ENCODE peak calls at places on chromosomes 5 and 9, in seven cellular contexts. V is activated CD8-positive, alpha-beta T cell treated with anti-CD3 and anti-CD28 coated beads for 36 hours; O is A549; R is lung; H is coronary artery; A is AG10803; B is left ventricle myocardium inferior. U is an unnamed sample.

GRCh38 chr5:17127743-17128231 is 89.6 kb upstream of the BASP1 start:
- DNase-seq in V (no peak), B (no peak), A (peak; percentile 80), R (no peak), O (peak; percentile 82), H (no peak), U (no peak)

GRCh38 chr9:23669776-23670175 is 156.3 kb downstream of the ELAVL2 start:
- DNase-seq in O (no peak), R (no peak), H (no peak), B (no peak), A (no peak), V (no peak), U (no peak)

GRCh38 chr5:42691413-42691861 is 65.2 kb upstream of the CCDC152 start:
- DNase-seq in O (no peak), V (no peak), A (peak; percentile 3), R (no peak), B (peak; percentile 45), H (no peak), U (no peak)

GRCh38 chr9:121871431-121872025 is 220.1 kb downstream of the DAB2IP start:
- DNase-seq in V (no peak), R (no peak), B (no peak), A (peak; percentile 35), H (peak; percentile 70), O (no peak), U (no peak)

GRCh38 chr5:177094224-177095087 is 7.7 kb downstream of the FGFR4 start:
- DNase-seq in B (peak; percentile 90), V (no peak), H (peak; percentile 76), O (peak; percentile 43), R (peak; percentile 75), A (peak; percentile 71), U (no peak)

GRCh38 chr9:1018121-1018520 is 32.0 kb upstream of the DMRT2 start:
- DNase-seq in R (no peak), B (no peak), A (peak; percentile 25), V (peak; percentile 26), H (no peak), O (peak; percentile 40), U (no peak)

GRCh38 chr9:6247266-6247665 is 31.7 kb downstream of the IL33 start:
- DNase-seq in H (no peak), V (no peak), R (no peak), A (no peak), O (no peak), B (no peak), U (no peak)

GRCh38 chr5:89826938-89827337 is 582.6 kb downstream of the CETN3 start:
- DNase-seq in B (no peak), R (no peak), H (no peak), V (no peak), A (no peak), O (no peak), U (no peak)

GRCh38 chr9:114156658-114157421 is 1.5 kb downstream of the COL27A1 start:
- DNase-seq in H (no peak), V (peak; percentile 47), R (peak; percentile 43), O (peak; percentile 53), A (peak; percentile 88), B (peak; percentile 62), U (peak; percentile 89)

GRCh38 chr5:10656176-10656830 is 92.4 kb downstream of the ANKRD33B start:
- DNase-seq in R (no peak), O (no peak), H (no peak), V (no peak), B (no peak), A (peak; percentile 22), U (no peak)

GRCh38 chr9:82757921-82758320 is 305.0 kb downstream of the RASEF start:
- DNase-seq in A (no peak), R (no peak), O (no peak), H (no peak), B (no peak), V (no peak), U (no peak)

GRCh38 chr9:82764270-82764669 is 298.7 kb downstream of the RASEF start:
- DNase-seq in A (no peak), R (no peak), H (no peak), B (no peak), O (no peak), V (no peak), U (no peak)

GRCh38 chr9:82761911-82762310 is 301.0 kb downstream of the RASEF start:
- DNase-seq in H (no peak), R (no peak), V (no peak), A (no peak), B (no peak), O (no peak), U (no peak)

GRCh38 chr9:82763631-82764030 is 299.3 kb downstream of the RASEF start:
- DNase-seq in A (no peak), B (no peak), R (no peak), V (no peak), H (no peak), O (peak; percentile 9), U (no peak)
- TF ChIP-seq CTCF in A (no peak), B (no peak), R (no peak), V (no peak), H (no peak), O (no peak), U (no peak)

GRCh38 chr9:19371942-19372341 is 8.1 kb downstream of the RPS6 start:
- DNase-seq in R (no peak), H (no peak), B (no peak), A (no peak), V (peak; percentile 12), O (peak; percentile 48), U (no peak)
- TF ChIP-seq CTCF in R (no peak), H (no peak), B (no peak), A (peak; percentile 10), V (no peak), O (no peak), U (peak; percentile 43)

GRCh38 chr5:80125962-80126480 is 90.9 kb downstream of the THBS4 start:
- DNase-seq in A (peak; percentile 52), R (no peak), O (no peak), B (no peak), H (no peak), V (peak; percentile 37), U (no peak)
- TF ChIP-seq CTCF in A (peak; percentile 21), R (no peak), O (no peak), B (no peak), H (no peak), V (peak; percentile 36), U (peak; percentile 31)

DNA sequence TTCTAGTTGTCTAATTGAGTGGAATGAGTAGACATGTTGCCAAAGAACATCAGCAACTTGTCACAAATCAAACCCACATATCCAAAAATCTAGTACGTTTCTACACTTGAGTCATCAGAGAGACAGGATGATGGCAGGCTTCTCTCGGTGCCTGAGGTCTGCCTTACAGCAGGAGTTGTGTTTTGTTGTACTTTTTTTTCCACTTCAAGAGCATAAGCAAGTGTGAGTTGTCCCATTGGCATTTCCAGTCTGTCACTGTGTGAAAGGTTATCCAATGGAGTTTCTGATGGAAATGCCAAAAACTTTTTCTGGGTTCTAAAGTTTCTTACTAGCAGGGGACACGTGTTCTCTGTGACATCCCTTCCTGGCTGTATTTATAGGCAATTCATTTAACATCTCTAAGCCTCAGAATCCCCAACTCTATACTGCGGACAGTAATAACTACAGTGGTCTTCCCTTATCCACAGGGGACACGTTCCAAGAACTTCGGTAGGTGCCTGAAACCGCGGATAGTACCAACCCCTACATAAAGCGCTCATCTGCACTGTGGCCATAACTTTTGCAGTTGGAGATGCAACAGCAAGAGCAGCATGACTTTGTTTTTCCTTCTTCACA is 246.5 kb downstream of the SYK start:
- DNase-seq in A (peak; percentile 90), V (peak; percentile 70), H (no peak), B (no peak), R (peak; percentile 25), O (no peak), U (peak; percentile 51)
- TF ChIP-seq CTCF in A (no peak), V (no peak), H (no peak), B (no peak), R (no peak), O (no peak), U (no peak)

U was measured in osteocyte.